ENCODE peak calls at places on chromosomes 5 and 9, in six cellular contexts. D, P, E, A, F and S are unnamed samples.

GRCh38 chr5:99879791-99880511 is 655.2 kb upstream of the FAM174A start:
- DNase-seq in E (no peak), A (no peak), F (no peak), P (no peak), D (no peak), S (no peak)

GRCh38 chr5:43007246-43007910 is 32.7 kb downstream of the ANXA2R start:
- DNase-seq in E (peak; percentile 91), P (peak; percentile 61), D (peak; percentile 86), A (no peak), F (peak; percentile 93), S (peak; percentile 74)

GRCh38 chr9:121620777-121621437 is 30.5 kb upstream of the DAB2IP start:
- DNase-seq in E (peak; percentile 22), A (peak; percentile 57), F (peak; percentile 31), P (no peak), D (no peak), S (peak; percentile 60)

GRCh38 chr9:77981332-77981731 is 50.3 kb downstream of the GNAQ start:
- DNase-seq in E (peak; percentile 39), P (no peak), D (no peak), A (no peak), F (peak; percentile 72), S (no peak)

GRCh38 chr5:82307431-82307830 is 29.3 kb upstream of the RPS23 start:
- DNase-seq in P (no peak), A (no peak), F (no peak), E (peak; percentile 28), D (no peak), S (no peak)

GRCh38 chr9:95090871-95091573 is 226.5 kb downstream of the FANCC start:
- DNase-seq in P (no peak), E (no peak), D (no peak), A (no peak), F (no peak), S (no peak)

GRCh38 chr5:36535390-36535789 is 71.0 kb upstream of the SLC1A3 start:
- DNase-seq in A (no peak), E (no peak), P (no peak), F (no peak), D (no peak), S (no peak)

GRCh38 chr5:75265731-75266130 is 29.1 kb upstream of the ANKRD31 start:
- DNase-seq in D (no peak), P (no peak), E (peak; percentile 51), A (no peak), F (no peak), S (peak; percentile 31)

GRCh38 chr9:117979914-117980313 is 275.7 kb downstream of the TLR4 start:
- DNase-seq in D (no peak), P (no peak), E (no peak), F (no peak), A (no peak), S (no peak)

GRCh38 chr5:135481908-135482307 is 29.8 kb upstream of the TIFAB start:
- DNase-seq in P (no peak), D (no peak), A (no peak), E (no peak), F (no peak), S (no peak)

GRCh38 chr5:142808778-142809606 is 38.8 kb downstream of the ARHGAP26 start:
- DNase-seq in F (peak; percentile 60), D (no peak), P (no peak), E (no peak), A (no peak), S (no peak)

GRCh38 chr9:99054581-99054980 is 50.3 kb upstream of the TGFBR1 start:
- DNase-seq in A (no peak), F (no peak), D (no peak), P (no peak), E (no peak), S (no peak)

GRCh38 chr5:175680463-175680862 is 22.6 kb downstream of the HRH2 start:
- DNase-seq in F (no peak), P (no peak), E (no peak), A (no peak), D (no peak), S (no peak)

GRCh38 chr5:137710086-137710485 is 25.8 kb downstream of the KLHL3 start:
- DNase-seq in D (no peak), F (no peak), P (no peak), E (peak; percentile 48), A (no peak), S (no peak)

GRCh38 chr9:132597073-132597775 is 14.8 kb downstream of the BARHL1 start:
- DNase-seq in A (no peak), F (peak; percentile 75), E (peak; percentile 16), D (no peak), P (no peak), S (peak; percentile 11)

GRCh38 chr9:125293134-125293533 is 31.5 kb downstream of the GAPVD1 start:
- DNase-seq in P (no peak), E (no peak), D (no peak), A (no peak), F (no peak), S (no peak)

GRCh38 chr5:421901-422300 is 21.1 kb upstream of the EXOC3 start:
- DNase-seq in F (no peak), E (no peak), D (no peak), P (no peak), A (no peak), S (no peak)

GRCh38 chr5:45417285-45417996 is 278.7 kb downstream of the HCN1 start:
- DNase-seq in P (no peak), D (no peak), E (no peak), A (no peak), F (no peak), S (no peak)

GRCh38 chr5:38547257-38547656 is 9.2 kb downstream of the LIFR start:
- DNase-seq in D (no peak), F (no peak), A (no peak), E (peak; percentile 58), P (no peak), S (no peak)

GRCh38 chr5:57174128-57174849 is 430 bp downstream of the GPBP1 start:
- DNase-seq in E (no peak), A (no peak), P (no peak), F (peak; percentile 15), D (peak; percentile 49), S (no peak)

GRCh38 chr5:38994329-38994927 is 79.8 kb downstream of the RICTOR start:
- DNase-seq in E (peak; percentile 79), F (peak; percentile 36), P (no peak), A (no peak), D (no peak), S (peak; percentile 32)

GRCh38 chr5:39019231-39019630 is 55.0 kb downstream of the RICTOR start:
- DNase-seq in F (no peak), P (no peak), D (no peak), A (no peak), E (no peak), S (no peak)

GRCh38 chr5:51625224-51625968 is 242.1 kb downstream of the ISL1 start:
- DNase-seq in E (no peak), A (no peak), F (no peak), P (no peak), D (no peak), S (no peak)

GRCh38 chr5:149636861-149637246 is 55.6 kb downstream of the ARHGEF37 start:
- DNase-seq in A (peak; percentile 62), F (no peak), P (no peak), E (peak; percentile 76), D (peak; percentile 69), S (peak; percentile 75)

GRCh38 chr5:117220730-117221129 is 646.1 kb upstream of the SEMA6A start:
- DNase-seq in A (no peak), P (no peak), D (no peak), F (no peak), E (no peak), S (no peak)

GRCh38 chr9:106286249-106286648 is 576.7 kb upstream of the ZNF462 start:
- DNase-seq in D (no peak), A (peak; percentile 10), E (peak; percentile 4), F (no peak), P (no peak), S (no peak)

GRCh38 chr5:98769006-98769255 is 4.5 kb upstream of the RGMB start:
- DNase-seq in F (no peak), P (peak; percentile 30), A (no peak), E (no peak), D (no peak), S (peak; percentile 66)
- TF ChIP-seq CTCF in F (no peak), P (peak; percentile 74), A (peak; percentile 52), E (peak; percentile 49), D (no peak), S (peak; percentile 61)

GRCh38 chr5:95317687-95318086 is 32.8 kb upstream of the MCTP1 start:
- DNase-seq in F (no peak), P (no peak), D (no peak), E (no peak), A (no peak), S (no peak)

DNA sequence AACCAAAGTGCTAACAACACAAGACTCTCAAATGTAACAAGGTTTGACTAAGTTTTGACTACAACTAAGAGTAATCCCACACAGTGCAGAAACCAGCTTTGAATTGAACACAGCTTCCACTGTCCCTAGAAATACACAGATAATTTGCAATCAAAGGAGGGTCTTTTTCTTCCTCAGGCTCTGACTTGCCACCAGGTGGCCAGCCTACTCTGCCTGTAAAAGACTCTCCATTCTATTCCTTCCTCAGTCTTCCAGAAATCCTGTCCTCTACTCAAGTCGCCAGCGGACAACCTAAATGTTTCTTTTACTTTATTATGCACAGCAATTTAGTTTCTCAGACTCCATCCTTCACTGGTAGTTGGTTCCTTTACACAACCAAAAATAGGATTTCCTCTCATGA is 32.2 kb upstream of the MCTP1 start:
- DNase-seq in D (no peak), F (no peak), A (no peak), E (no peak), P (no peak), S (no peak)
- TF ChIP-seq CTCF in D (no peak), F (no peak), A (peak; percentile 24), E (peak; percentile 1), P (no peak), S (no peak)

GRCh38 chr5:76602094-76602726 is 21.0 kb downstream of the F2RL2 start:
- DNase-seq in P (no peak), D (no peak), F (no peak), A (no peak), E (peak; percentile 45), S (no peak)
- TF ChIP-seq CTCF in P (no peak), D (no peak), F (no peak), A (peak; percentile 8), E (peak; percentile 41), S (no peak)

GRCh38 chr5:173453167-173453566 is 125.0 kb upstream of the STC2 start:
- DNase-seq in A (no peak), E (no peak), D (no peak), F (no peak), P (no peak), S (no peak)

GRCh38 chr5:173452098-173452497 is 123.9 kb upstream of the STC2 start:
- DNase-seq in A (no peak), E (peak; percentile 54), P (no peak), F (peak; percentile 43), D (no peak), S (no peak)

GRCh38 chr5:173452506-173452905 is 124.3 kb upstream of the STC2 start:
- DNase-seq in F (no peak), E (no peak), P (no peak), D (no peak), A (no peak), S (no peak)

GRCh38 chr5:173451651-173452050 is 123.4 kb upstream of the STC2 start:
- DNase-seq in F (no peak), A (no peak), D (no peak), E (no peak), P (no peak), S (no peak)

DNA sequence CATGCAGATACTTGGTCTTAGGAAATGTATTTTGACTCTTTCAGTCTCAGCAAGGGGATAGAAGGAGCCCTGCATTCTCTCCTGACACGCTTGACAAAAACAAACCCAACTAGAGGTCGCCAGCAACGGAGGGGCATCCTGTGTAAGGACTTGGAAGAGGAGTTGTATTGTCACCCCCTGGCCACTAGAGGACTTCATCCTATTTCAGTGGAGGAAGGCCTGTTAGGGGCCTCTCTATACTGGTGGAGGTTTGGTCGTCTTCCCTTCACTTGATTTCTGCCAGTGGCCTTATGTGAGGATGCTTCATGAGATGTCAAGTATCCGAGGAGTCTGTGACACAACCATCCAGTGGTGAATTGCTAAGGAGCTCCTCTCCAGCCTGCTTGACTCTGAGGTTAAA is 122.8 kb upstream of the STC2 start:
- DNase-seq in D (no peak), F (peak; percentile 14), P (no peak), E (peak; percentile 41), A (no peak), S (peak; percentile 50)
- TF ChIP-seq CTCF in D (peak; percentile 34), F (peak; percentile 30), P (peak; percentile 20), E (peak; percentile 48), A (peak; percentile 13), S (peak; percentile 20)